ENCODE peak calls at places on chromosomes 1 and 21, in eight cellular contexts. T, N, U, L, P, V, E and O are unnamed samples.

GRCh38 chr1:200306954-200307754 is 102.7 kb downstream of the ZNF281 start:
- DNase-seq in E (peak), P (peak), V (no peak), N (peak), T (no peak), L (no peak), U (no peak), O (no peak)

GRCh38 chr1:175597969-175598765 is 145.2 kb downstream of the TNR start:
- DNase-seq in N (no peak), V (peak), L (no peak), U (no peak), E (no peak), P (no peak), T (no peak), O (no peak)

GRCh38 chr1:27968692-27969091 is 8.9 kb downstream of the XKR8 start:
- DNase-seq in N (no peak), L (no peak), U (peak), E (no peak), P (no peak), T (no peak), V (peak), O (no peak)

GRCh38 chr1:182552527-182552926 is 36.5 kb downstream of the RNASEL start:
- DNase-seq in V (no peak), T (no peak), U (no peak), E (no peak), N (no peak), P (no peak), L (no peak), O (no peak)

GRCh38 chr1:151972533-151973270 is 21.0 kb downstream of the S100A10 start:
- DNase-seq in U (no peak), T (no peak), E (peak), N (peak), V (peak), P (no peak), L (no peak), O (no peak)

GRCh38 chr1:200774735-200775449 is 36.2 kb downstream of the CAMSAP2 start:
- DNase-seq in L (no peak), E (no peak), N (no peak), V (no peak), T (no peak), U (no peak), P (no peak), O (no peak)

GRCh38 chr1:177360791-177361190 is 190.0 kb downstream of the BRINP2 start:
- DNase-seq in L (no peak), N (no peak), V (no peak), T (no peak), P (no peak), E (no peak), U (no peak), O (no peak)

GRCh38 chr1:218636548-218636947 is 291.4 kb downstream of the TGFB2 start:
- DNase-seq in V (no peak), U (no peak), P (no peak), T (no peak), L (no peak), N (no peak), E (no peak), O (no peak)

GRCh38 chr1:171506525-171507304 is 21.4 kb downstream of the PRRC2C start:
- DNase-seq in V (no peak), L (no peak), T (no peak), E (no peak), U (no peak), P (no peak), N (no peak), O (no peak)

GRCh38 chr1:16718908-16719533 is 21.3 kb upstream of the RNU1-4 start:
- DNase-seq in U (no peak), P (peak), N (no peak), V (no peak), E (no peak), L (no peak), T (no peak), O (no peak)

GRCh38 chr1:220699044-220699443 is 8.9 kb downstream of the C1orf115 start:
- DNase-seq in E (no peak), V (no peak), T (no peak), L (no peak), P (no peak), U (no peak), N (no peak), O (no peak)

GRCh38 chr1:178451529-178451928 is 45.2 kb downstream of the CLEC20A start:
- DNase-seq in L (no peak), V (no peak), U (no peak), T (no peak), P (no peak), E (no peak), N (no peak), O (no peak)

GRCh38 chr21:38171723-38172344 is 85.0 kb upstream of the KCNJ15 start:
- DNase-seq in P (peak), U (no peak), N (peak), V (no peak), T (no peak), E (peak), L (no peak), O (peak)

GRCh38 chr1:202671388-202671787 is 38.9 kb downstream of the SYT2 start:
- DNase-seq in V (no peak), E (no peak), T (no peak), N (no peak), P (no peak), U (no peak), L (no peak), O (no peak)

GRCh38 chr1:245798367-245798747 is 643.6 kb downstream of the KIF26B start:
- DNase-seq in E (no peak), U (no peak), T (no peak), P (no peak), V (no peak), N (peak), L (no peak), O (no peak)

GRCh38 chr1:245802941-245803665 is 648.3 kb downstream of the KIF26B start:
- DNase-seq in E (no peak), P (no peak), U (no peak), T (no peak), L (no peak), V (no peak), N (no peak), O (no peak)

GRCh38 chr1:245803666-245804037 is 648.9 kb downstream of the KIF26B start:
- DNase-seq in V (no peak), T (no peak), L (no peak), P (no peak), U (no peak), N (no peak), E (no peak), O (no peak)

GRCh38 chr1:245800901-245801605 is 646.3 kb downstream of the KIF26B start:
- DNase-seq in L (no peak), U (peak), P (no peak), V (peak), N (no peak), T (no peak), E (no peak), O (no peak)

DNA sequence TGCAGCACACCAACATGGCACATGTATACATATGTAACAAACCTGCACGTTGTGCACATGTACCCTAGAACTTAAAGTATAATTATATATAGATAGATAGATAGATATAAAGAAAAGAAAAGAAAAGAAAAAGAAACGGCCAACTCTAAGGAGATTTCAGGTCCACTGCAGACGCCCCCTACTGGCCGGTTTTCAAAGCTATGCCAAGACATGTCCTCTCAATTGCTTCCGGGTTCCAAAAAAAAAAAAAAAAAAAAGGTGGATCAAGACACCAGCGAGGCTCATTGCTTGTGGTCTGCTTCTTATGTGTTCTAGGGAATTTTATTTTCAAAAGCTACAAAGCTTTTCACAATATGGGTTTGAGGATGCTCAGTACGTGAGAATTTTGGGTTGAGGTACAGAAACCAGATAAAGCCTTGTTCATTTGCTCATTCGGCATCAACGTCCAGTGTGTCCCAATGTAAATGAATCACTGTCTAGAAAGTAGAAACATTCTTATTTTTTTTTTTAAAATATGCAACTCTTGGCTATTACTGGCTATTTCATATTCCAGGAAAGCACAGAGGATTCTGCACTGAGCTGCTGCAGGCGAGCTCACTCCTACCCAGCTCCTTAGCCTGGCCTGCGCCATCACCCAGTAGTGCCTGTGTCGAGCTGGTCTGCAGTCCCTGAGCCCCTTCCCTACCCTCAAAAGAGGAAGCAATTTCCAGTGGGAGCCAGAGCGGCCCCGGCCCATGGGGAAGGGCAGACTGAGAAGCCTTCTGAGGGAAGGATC is 643.0 kb downstream of the KIF26B start:
- DNase-seq in P (peak), U (no peak), T (no peak), V (no peak), L (no peak), E (peak), N (peak), O (no peak)
- TF ChIP-seq CTCF in P (peak), U (peak), T (no peak), V (peak), L (no peak), E (peak), N (peak), O (peak)

DNA sequence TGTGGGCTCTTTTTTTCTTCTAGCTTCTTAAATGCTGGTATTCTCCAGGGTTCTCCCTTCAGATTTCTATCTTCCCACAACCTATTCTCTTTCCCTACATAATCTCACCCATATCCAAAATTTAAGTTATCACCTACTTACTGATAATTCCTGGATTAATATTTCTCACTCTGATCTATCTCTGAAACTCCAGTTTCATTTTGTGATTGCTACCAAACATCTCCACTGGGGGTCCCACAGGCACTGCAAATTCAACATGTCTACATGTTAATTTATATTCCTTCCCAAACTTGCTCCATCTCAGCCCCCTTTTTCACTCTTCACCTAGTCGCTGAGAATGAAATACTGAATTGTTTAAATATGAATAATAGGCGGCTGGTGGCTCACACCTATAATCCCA is 9.9 kb upstream of the C1orf141 start:
- DNase-seq in V (no peak), T (no peak), L (no peak), U (no peak), P (no peak), E (no peak), N (no peak), O (no peak)
- TF ChIP-seq CTCF in V (peak), T (peak), L (peak), U (peak), P (peak), E (peak), N (peak), O (peak)

DNA sequence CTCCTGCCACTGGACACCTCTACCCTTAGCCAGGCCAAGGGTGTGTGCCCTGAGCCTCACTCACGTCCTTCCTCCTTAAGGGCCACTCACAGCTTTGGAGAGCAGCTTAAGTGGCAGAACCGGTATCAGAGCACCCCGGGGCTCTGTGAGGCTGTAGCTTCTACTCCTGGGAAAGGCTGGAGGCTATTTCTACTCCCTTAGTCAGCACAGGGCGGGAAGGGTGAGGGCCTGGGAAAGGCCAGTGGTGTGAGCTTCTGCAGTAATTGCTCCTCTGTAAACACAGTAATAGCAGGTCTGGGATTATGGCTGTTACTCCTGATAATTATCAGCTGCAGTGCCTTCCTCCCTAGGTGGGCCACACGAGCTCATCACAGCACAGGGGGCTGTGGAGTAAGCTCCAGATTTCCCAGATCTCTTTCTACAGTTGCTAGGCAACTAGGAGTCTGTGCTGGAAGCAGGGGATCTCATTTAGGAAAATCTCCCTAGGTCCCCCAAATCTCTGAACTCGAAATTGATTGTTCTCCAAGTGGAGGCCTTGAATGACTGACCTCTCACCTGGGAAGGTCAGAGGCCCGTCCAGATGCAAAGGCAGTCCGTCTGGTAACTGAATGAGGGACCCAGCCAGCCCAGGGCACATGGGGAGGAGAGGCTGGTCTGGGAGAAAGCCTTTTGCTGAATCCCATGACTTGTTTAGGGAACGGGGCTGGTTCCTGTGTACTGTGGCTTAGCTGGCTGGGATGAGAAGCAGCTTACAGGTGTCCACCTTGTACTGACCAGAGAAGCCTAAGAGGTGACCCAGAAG is 29.3 kb downstream of the IER5 start:
- DNase-seq in U (no peak), L (no peak), N (peak), P (no peak), E (no peak), V (no peak), T (no peak), O (no peak)
- TF ChIP-seq CTCF in U (no peak), L (no peak), N (no peak), P (no peak), E (no peak), V (no peak), T (no peak), O (no peak)

DNA sequence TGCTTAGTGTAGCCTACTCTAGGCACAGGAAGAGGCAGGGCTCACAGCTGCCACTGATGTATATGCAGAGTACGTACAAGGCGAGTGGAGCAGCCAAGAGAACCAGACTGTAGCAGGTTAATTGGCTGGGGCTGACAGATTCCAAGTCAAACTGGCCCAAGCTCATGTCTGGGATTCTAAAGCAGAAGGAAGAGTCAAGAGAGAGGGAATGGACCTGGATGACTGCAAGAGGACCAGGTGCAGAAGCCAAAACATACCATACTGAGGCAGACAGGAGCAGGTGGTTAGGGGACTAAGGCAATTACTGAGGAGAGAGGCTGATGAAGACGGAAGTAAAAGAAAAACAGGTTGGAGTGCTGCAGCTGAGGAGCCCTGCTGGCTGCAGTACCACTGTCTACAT is 51.3 kb upstream of the LRRN2 start:
- DNase-seq in L (no peak), T (no peak), U (no peak), E (no peak), P (no peak), N (no peak), V (no peak), O (no peak)
- TF ChIP-seq CTCF in L (no peak), T (no peak), U (no peak), E (no peak), P (no peak), N (no peak), V (no peak), O (no peak)

DNA sequence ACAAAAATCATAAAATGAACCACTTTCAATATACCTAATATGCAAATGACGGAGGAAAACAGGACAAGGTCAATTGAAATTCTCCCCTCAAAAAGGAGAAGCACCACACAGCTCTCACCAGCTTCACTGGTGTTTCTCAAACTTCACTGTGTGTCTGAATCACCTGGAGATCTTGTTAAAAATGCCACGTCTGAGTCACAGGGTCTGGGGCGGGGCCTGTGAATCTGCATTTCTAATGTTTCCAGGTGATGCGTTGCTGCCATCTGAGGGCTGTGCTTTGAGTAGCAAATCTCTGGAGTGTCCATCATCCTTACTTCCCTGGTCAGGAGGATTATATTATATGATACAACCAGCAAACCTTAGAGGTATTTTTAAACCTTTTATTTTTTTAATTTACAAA is 9.0 kb downstream of the CLDN19 start:
- DNase-seq in U (no peak), L (no peak), V (no peak), T (no peak), P (no peak), N (no peak), E (peak), O (no peak)
- TF ChIP-seq CTCF in U (no peak), L (no peak), V (no peak), T (no peak), P (no peak), N (no peak), E (no peak), O (no peak)

GRCh38 chr1:108121361-108122143 is 78.6 kb downstream of the SLC25A24 start:
- DNase-seq in V (no peak), L (no peak), T (no peak), P (peak), E (no peak), N (no peak), U (no peak), O (peak)
- TF ChIP-seq CTCF in V (no peak), L (no peak), T (no peak), P (no peak), E (no peak), N (peak), U (no peak), O (peak)

GRCh38 chr21:16002872-16003466 is 273.2 kb downstream of the USP25 start:
- DNase-seq in T (no peak), N (no peak), L (no peak), U (no peak), V (peak), E (peak), P (no peak), O (no peak)
- TF ChIP-seq CTCF in T (no peak), N (peak), L (no peak), U (peak), V (peak), E (no peak), P (peak), O (peak)

GRCh38 chr1:207058878-207059867 is 6.1 kb downstream of the PFKFB2 start:
- DNase-seq in U (no peak), V (no peak), N (no peak), L (no peak), E (no peak), P (no peak), T (no peak), O (no peak)
- TF ChIP-seq CTCF in U (no peak), V (no peak), N (no peak), L (no peak), E (no peak), P (no peak), T (no peak), O (peak)

GRCh38 chr1:20770314-20771087 is 16.6 kb downstream of the HP1BP3 start:
- DNase-seq in V (no peak), U (no peak), T (no peak), N (no peak), P (no peak), L (no peak), E (no peak), O (no peak)
- TF ChIP-seq CTCF in V (no peak), U (no peak), T (no peak), N (no peak), P (no peak), L (no peak), E (no peak), O (no peak)

DNA sequence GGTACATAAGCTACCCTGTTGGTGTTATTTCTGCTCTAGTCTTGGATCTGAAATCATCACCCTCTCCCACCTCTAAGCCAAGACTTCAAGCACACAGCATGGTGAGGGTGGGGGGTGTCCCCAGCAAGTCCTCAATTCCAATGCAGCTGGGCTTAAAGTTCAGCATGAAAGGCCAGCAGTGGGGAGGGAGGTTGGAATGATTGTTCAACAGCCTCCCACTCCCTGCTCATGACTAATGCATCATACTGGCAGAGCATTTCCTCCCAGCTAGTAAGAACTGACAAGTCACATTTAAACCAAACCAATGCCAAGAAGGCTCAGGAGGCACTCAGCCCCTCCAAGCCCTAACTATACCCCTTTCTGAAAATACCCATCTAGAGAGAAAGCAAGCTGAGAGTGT is 50.1 kb downstream of the TIAM1 start:
- DNase-seq in N (no peak), T (no peak), P (no peak), E (no peak), L (no peak), V (peak), U (peak), O (no peak)
- TF ChIP-seq CTCF in N (no peak), T (no peak), P (no peak), E (no peak), L (no peak), V (no peak), U (no peak), O (no peak)